ENCODE peak calls at places on chromosomes 7 and 10, in four cellular contexts. One of them, this sample, is unnamed.

GRCh38 chr7:18570441-18570840 is 74.9 kb downstream of the HDAC9 start:
- DNase-seq in mesenchymal stem cell: no peak
- DNase-seq in IMR-90: no peak
- DNase-seq in H9: no peak
- DNase-seq in this sample: no peak

GRCh38 chr10:60310746-60311145 is 78.9 kb downstream of the ANK3 start:
- DNase-seq in H9: no peak
- DNase-seq in mesenchymal stem cell: peak; percentile 58
- DNase-seq in IMR-90: no peak
- DNase-seq in this sample: peak; percentile 29

GRCh38 chr7:91866599-91867148 is 13.8 kb downstream of the MTERF1 start:
- DNase-seq in H9: no peak
- DNase-seq in mesenchymal stem cell: no peak
- DNase-seq in IMR-90: no peak
- DNase-seq in this sample: no peak

GRCh38 chr10:28331821-28332220 is 29.0 kb upstream of the MPP7 start:
- DNase-seq in IMR-90: peak; percentile 97
- DNase-seq in H9: no peak
- DNase-seq in mesenchymal stem cell: peak; percentile 78
- DNase-seq in this sample: no peak

GRCh38 chr7:148108381-148108780 is 482.2 kb upstream of the C7orf33 start:
- DNase-seq in IMR-90: no peak
- DNase-seq in mesenchymal stem cell: no peak
- DNase-seq in H9: no peak
- DNase-seq in this sample: no peak

GRCh38 chr7:132901241-132901640 is 180.6 kb downstream of the CHCHD3 start:
- DNase-seq in IMR-90: no peak
- DNase-seq in mesenchymal stem cell: no peak
- DNase-seq in H9: no peak
- DNase-seq in this sample: no peak

GRCh38 chr10:49152663-49153062 is 18.8 kb upstream of the FAM170B start:
- DNase-seq in H9: no peak
- DNase-seq in IMR-90: no peak
- DNase-seq in mesenchymal stem cell: no peak
- DNase-seq in this sample: no peak

GRCh38 chr7:600935-601334 is 81.3 kb upstream of the PDGFA start:
- DNase-seq in H9: no peak
- DNase-seq in mesenchymal stem cell: no peak
- DNase-seq in IMR-90: no peak
- DNase-seq in this sample: no peak

GRCh38 chr10:122194251-122194650 is 76.8 kb upstream of the BTBD16 start:
- DNase-seq in H9: no peak
- DNase-seq in mesenchymal stem cell: no peak
- DNase-seq in IMR-90: no peak
- DNase-seq in this sample: no peak

GRCh38 chr10:19204239-19204917 is 155.8 kb downstream of the MALRD1 start:
- DNase-seq in IMR-90: peak; percentile 17
- DNase-seq in H9: no peak
- DNase-seq in mesenchymal stem cell: no peak
- DNase-seq in this sample: no peak

GRCh38 chr10:70324341-70324861 is 40.6 kb upstream of the NPFFR1 start:
- DNase-seq in mesenchymal stem cell: no peak
- DNase-seq in H9: peak; percentile 60
- DNase-seq in IMR-90: no peak
- DNase-seq in this sample: peak; percentile 8

GRCh38 chr10:4767033-4767814 is 58.8 kb upstream of the AKR1E2 start:
- DNase-seq in H9: no peak
- DNase-seq in IMR-90: peak; percentile 66
- DNase-seq in mesenchymal stem cell: peak; percentile 73
- DNase-seq in this sample: peak; percentile 11

GRCh38 chr7:137985253-137985896 is 16.5 kb downstream of the CREB3L2 start:
- DNase-seq in IMR-90: peak; percentile 52
- DNase-seq in mesenchymal stem cell: no peak
- DNase-seq in H9: no peak
- DNase-seq in this sample: no peak

GRCh38 chr7:137981668-137982067 is 20.2 kb downstream of the CREB3L2 start:
- DNase-seq in mesenchymal stem cell: no peak
- DNase-seq in H9: no peak
- DNase-seq in IMR-90: no peak
- DNase-seq in this sample: no peak

GRCh38 chr7:137984181-137985041 is 17.5 kb downstream of the CREB3L2 start:
- DNase-seq in H9: no peak
- DNase-seq in IMR-90: no peak
- DNase-seq in mesenchymal stem cell: no peak
- DNase-seq in this sample: no peak

GRCh38 chr7:137981175-137981574 is 20.7 kb downstream of the CREB3L2 start:
- DNase-seq in mesenchymal stem cell: no peak
- DNase-seq in H9: no peak
- DNase-seq in IMR-90: no peak
- DNase-seq in this sample: no peak

DNA sequence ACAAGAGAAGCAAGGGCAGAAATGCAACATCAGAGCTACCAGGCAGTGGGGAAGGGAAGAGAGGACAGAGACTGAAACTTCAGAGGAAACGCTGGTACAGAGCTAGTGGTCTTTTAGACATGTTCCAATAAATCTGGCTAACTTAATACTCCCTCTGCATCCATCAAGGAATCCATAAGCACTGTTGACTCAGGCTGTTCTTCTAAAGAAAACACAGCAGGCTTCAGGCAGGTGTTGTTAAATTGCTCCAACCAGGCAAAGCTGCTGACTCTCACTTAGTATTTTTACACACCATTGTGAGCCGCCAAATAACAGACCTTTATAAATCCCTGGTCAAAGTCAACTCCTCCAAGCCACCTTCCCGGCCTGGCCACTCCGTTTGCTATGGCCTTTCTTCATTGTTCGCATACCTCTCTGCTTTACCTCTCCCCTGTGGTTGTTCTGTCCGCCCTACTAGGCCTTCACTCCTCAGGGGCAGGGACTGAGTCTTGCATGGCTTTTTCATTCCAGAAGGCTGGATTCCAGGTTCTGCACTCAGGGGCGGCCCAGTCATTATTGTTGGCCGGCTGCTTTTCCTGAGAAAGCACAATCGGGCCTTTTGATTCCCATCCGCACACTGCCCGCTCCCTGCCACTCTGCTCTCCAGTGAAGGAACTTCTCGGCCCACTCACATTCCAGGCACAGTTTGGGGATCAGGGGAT is 18.4 kb downstream of the CREB3L2 start:
- DNase-seq in IMR-90: no peak
- DNase-seq in H9: no peak
- DNase-seq in mesenchymal stem cell: no peak
- DNase-seq in this sample: no peak
- H4K91ac ChIP-seq in IMR-90: peak overlapping the region; percentile 5
- H4K91ac ChIP-seq in H9: no peak overlapping the region
- H4K91ac ChIP-seq in mesenchymal stem cell: peak overlapping the region; percentile 28
- H4K91ac ChIP-seq in this sample: no peak overlapping the region

DNA sequence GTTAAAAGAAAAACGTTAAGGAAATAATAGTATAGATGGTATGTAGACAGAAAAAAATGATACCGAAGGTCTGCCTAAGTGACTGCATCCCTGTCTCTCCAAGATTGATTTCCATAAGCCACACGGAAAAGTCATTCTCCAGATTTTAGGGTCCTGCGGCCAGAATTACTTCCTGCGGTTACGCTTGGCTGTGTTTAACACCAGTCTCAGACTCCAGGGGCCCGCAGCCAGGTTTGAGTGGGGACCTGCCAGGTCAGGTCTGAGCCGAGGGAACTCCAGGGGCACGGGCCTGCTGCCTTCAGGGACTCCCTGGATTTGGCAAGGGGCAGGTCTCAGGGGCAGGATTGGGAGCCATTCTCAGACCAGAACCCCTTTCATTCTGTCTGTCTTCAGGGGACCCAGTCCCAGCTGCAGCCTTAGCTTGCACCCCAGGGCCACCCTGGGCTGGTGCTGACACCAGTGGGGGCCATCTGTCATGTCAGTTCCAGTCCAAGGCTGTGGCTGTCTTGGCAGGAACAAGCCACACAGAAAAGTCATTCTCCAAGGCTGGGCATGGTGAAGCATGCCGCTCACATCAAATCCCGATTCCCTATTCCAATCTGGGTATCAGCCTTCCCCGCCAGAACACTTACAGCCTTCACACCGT is 39.0 kb downstream of the TMEM120A start:
- DNase-seq in H9: no peak
- DNase-seq in IMR-90: no peak
- DNase-seq in mesenchymal stem cell: no peak
- DNase-seq in this sample: no peak
- H3K14ac ChIP-seq in H9: no peak overlapping the region
- H3K14ac ChIP-seq in IMR-90: no peak overlapping the region
- H3K14ac ChIP-seq in mesenchymal stem cell: peak overlapping the region; percentile 2
- H3K14ac ChIP-seq in this sample: no peak overlapping the region

GRCh38 chr10:102651455-102652169 is 7.3 kb downstream of the TRIM8 start:
- DNase-seq in H9: no peak
- DNase-seq in IMR-90: no peak
- DNase-seq in mesenchymal stem cell: no peak
- DNase-seq in this sample: no peak
- H3K23ac ChIP-seq in H9: no peak overlapping the region
- H3K23ac ChIP-seq in IMR-90: no peak overlapping the region
- H3K23ac ChIP-seq in mesenchymal stem cell: no peak overlapping the region
- H3K23ac ChIP-seq in this sample: peak overlapping the region; percentile 25

DNA sequence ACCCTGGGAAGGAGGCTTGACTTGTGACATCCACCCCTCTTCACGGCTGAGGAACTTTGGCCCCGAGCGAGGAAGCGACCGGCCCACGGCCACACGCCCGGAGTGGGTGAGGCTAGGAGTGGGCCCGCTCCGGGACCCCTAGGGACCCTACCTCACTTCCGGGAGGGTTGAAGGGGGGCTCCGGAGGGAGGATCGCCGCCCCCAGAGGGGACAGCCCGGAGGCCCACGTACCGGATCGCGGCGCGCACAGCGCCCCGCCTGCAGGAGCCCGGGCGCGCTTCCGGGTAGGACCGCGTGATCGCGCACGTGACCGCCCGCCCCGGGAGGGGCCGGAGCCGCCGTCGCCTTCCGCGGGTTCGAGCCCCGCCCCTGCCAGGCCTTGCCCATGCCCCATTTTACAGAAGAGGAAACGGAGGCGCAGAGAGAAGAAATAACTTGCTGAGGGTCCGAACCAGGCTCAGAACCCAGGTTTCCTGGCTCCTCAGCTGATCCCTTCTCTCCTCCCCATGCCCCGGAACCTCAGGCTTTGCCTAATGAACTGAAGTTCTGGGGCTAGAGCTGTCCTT is at the start of gene HPS1:
- DNase-seq in mesenchymal stem cell: peak; percentile 58
- DNase-seq in IMR-90: peak; percentile 58
- DNase-seq in H9: peak; percentile 68
- DNase-seq in this sample: peak; percentile 26
- H4K91ac ChIP-seq in mesenchymal stem cell: peak within 1 kb of the TSS; percentile 94
- H4K91ac ChIP-seq in IMR-90: peak within 1 kb of the TSS; percentile 96
- H4K91ac ChIP-seq in H9: no peak within 1 kb of the TSS
- H4K91ac ChIP-seq in this sample: no peak within 1 kb of the TSS

DNA sequence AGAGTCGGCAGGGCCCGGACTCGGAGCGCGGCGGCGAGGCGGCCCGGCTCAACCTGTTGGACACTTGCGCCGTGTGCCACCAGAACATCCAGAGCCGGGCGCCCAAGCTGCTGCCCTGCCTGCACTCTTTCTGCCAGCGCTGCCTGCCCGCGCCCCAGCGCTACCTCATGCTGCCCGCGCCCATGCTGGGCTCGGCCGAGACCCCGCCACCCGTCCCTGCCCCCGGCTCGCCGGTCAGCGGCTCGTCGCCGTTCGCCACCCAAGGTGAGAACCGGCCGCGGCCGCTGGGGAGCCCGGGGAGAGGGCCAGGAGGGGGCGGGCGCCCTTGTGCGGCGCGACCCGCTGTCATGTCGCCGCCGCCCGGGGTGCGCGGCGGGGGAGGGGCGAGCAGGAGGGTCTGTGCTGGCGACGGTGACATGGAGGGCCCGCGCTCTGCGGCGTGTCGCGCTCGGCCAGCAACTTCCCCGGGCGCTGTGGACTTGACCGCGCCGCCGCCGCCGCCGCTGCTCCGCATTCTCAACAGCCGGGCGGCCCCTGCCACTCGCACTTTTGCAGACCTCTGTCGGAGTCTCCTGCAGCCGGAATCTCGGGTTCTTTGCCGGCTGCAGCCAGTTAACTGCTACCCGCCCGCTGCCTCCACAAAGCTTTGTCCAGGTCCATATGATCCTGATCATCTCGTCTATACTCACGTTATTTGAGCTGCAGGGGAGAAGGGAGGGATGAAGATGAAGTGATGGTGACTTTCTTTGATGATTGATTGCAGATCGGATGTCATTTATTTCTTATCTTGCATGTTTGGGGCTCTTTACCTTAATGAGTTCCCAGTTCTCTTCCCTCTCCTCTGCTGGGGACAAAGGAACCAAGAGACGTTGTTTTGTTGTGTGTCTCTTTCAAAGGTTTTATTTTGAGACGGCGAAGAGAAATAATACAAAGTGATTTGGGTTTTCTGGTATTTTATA is 869 bp downstream of the TRIM24 start:
- DNase-seq in IMR-90: peak; percentile 33
- DNase-seq in mesenchymal stem cell: peak; percentile 60
- DNase-seq in H9: peak; percentile 38
- DNase-seq in this sample: peak; percentile 43
- H3K14ac ChIP-seq in IMR-90: peak overlapping the region; percentile 43
- H3K14ac ChIP-seq in mesenchymal stem cell: peak overlapping the region; percentile 99
- H3K14ac ChIP-seq in H9: peak overlapping the region; percentile 87
- H3K14ac ChIP-seq in this sample: peak overlapping the region; percentile 98

GRCh38 chr7:155373359-155374273 is 75.9 kb downstream of the INSIG1 start:
- DNase-seq in mesenchymal stem cell: peak; percentile 16
- DNase-seq in H9: peak; percentile 64
- DNase-seq in IMR-90: peak; percentile 4
- DNase-seq in this sample: no peak

GRCh38 chr7:155371884-155372781 is 74.5 kb downstream of the INSIG1 start:
- DNase-seq in IMR-90: no peak
- DNase-seq in mesenchymal stem cell: no peak
- DNase-seq in H9: no peak
- DNase-seq in this sample: no peak

GRCh38 chr7:155374276-155375252 is 76.9 kb downstream of the INSIG1 start:
- DNase-seq in H9: peak; percentile 42
- DNase-seq in mesenchymal stem cell: no peak
- DNase-seq in IMR-90: no peak
- DNase-seq in this sample: no peak

GRCh38 chr7:155371331-155371883 is 73.7 kb downstream of the INSIG1 start:
- DNase-seq in H9: peak; percentile 43
- DNase-seq in IMR-90: no peak
- DNase-seq in mesenchymal stem cell: no peak
- DNase-seq in this sample: no peak

DNA sequence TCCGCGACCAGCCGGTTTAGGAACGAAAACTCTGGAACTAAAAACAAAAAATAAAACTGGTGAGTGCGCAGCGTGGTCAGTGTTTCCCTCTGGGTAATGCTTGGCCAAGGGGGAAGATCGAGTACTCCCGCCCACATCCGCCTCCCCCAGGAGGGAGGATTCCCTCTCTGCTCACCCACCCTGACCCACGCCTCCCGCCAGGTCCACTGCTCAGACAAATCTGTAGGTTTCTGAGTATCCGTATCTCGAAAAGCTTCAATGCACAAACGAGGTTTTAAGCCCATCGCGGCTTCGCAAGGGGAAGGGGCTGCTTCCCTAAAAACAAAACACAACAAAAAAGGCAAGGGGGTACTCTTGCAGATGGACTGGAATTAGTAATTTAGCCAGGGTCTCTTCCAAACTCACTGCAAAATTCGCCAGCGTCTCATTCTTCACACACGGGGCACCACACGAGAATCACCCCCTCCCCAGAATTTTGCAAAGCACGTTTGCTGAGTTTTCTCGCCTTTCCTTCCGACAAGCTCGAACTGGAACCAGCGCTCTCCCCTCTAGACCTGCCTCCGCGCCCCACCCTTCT is 75.2 kb downstream of the INSIG1 start:
- DNase-seq in H9: no peak
- DNase-seq in mesenchymal stem cell: no peak
- DNase-seq in IMR-90: no peak
- DNase-seq in this sample: no peak
- H3K23ac ChIP-seq in H9: no peak overlapping the region
- H3K23ac ChIP-seq in mesenchymal stem cell: no peak overlapping the region
- H3K23ac ChIP-seq in IMR-90: no peak overlapping the region
- H3K23ac ChIP-seq in this sample: peak overlapping the region; percentile 47